ENCODE peak calls at places on chromosomes 6 and 20, in four cellular contexts. One of them, this sample, is unnamed.
A peak's percentile ranks its signal among the peaks of the same experiment; 100 is the strongest.

GRCh38 chr20:25017257-25017803 is 24.8 kb upstream of the APMAP start:
- DNase-seq in A549: no peak
- DNase-seq in HepG2: peak; percentile 64
- DNase-seq in K562: no peak
- DNase-seq in this sample: no peak

GRCh38 chr20:58017237-58017969 is 211.1 kb downstream of the ANKRD60 start:
- DNase-seq in K562: no peak
- DNase-seq in HepG2: peak; percentile 34
- DNase-seq in A549: peak; percentile 90
- DNase-seq in this sample: no peak

GRCh38 chr6:2754911-2755310 is 4.2 kb upstream of the MYLK4 start:
- DNase-seq in K562: no peak
- DNase-seq in HepG2: no peak
- DNase-seq in A549: no peak
- DNase-seq in this sample: no peak

GRCh38 chr6:29722773-29723665 is at the start of gene HLA-F:
- DNase-seq in K562: no peak
- DNase-seq in A549: peak; percentile 76
- DNase-seq in HepG2: peak; percentile 63
- DNase-seq in this sample: peak; percentile 87

GRCh38 chr6:71194730-71195129 is 93.9 kb upstream of the OGFRL1 start:
- DNase-seq in K562: no peak
- DNase-seq in A549: peak; percentile 5
- DNase-seq in HepG2: no peak
- DNase-seq in this sample: no peak

GRCh38 chr6:100116409-100117194 is 122.6 kb upstream of the MCHR2 start:
- DNase-seq in K562: peak; percentile 19
- DNase-seq in HepG2: peak; percentile 43
- DNase-seq in A549: peak; percentile 23
- DNase-seq in this sample: peak; percentile 82

GRCh38 chr20:60170116-60170515 is 211.9 kb downstream of the CDH26 start:
- DNase-seq in A549: no peak
- DNase-seq in HepG2: no peak
- DNase-seq in K562: no peak
- DNase-seq in this sample: no peak

GRCh38 chr20:33539129-33539528 is 49.2 kb downstream of the CBFA2T2 start:
- DNase-seq in HepG2: peak; percentile 58
- DNase-seq in K562: no peak
- DNase-seq in A549: no peak
- DNase-seq in this sample: peak; percentile 57

GRCh38 chr6:26300828-26301227 is 64.2 kb upstream of the BTN3A2 start:
- DNase-seq in A549: no peak
- DNase-seq in K562: no peak
- DNase-seq in HepG2: no peak
- DNase-seq in this sample: no peak

GRCh38 chr6:33696538-33697518 is 14.7 kb downstream of the UQCC2 start:
- DNase-seq in HepG2: no peak
- DNase-seq in A549: no peak
- DNase-seq in K562: no peak
- DNase-seq in this sample: peak; percentile 99

GRCh38 chr20:5734559-5735137 is 15.6 kb upstream of the SHLD1 start:
- DNase-seq in K562: no peak
- DNase-seq in A549: no peak
- DNase-seq in HepG2: no peak
- DNase-seq in this sample: peak; percentile 24

GRCh38 chr20:23654722-23655121 is 17.0 kb upstream of the CST3 start:
- DNase-seq in K562: no peak
- DNase-seq in HepG2: no peak
- DNase-seq in A549: no peak
- DNase-seq in this sample: no peak

GRCh38 chr20:62576815-62577214 is 65.5 kb upstream of the SLCO4A1 start:
- DNase-seq in K562: peak; percentile 68
- DNase-seq in HepG2: no peak
- DNase-seq in A549: no peak
- DNase-seq in this sample: peak; percentile 28

GRCh38 chr6:150566486-150566885 is 33.2 kb upstream of the PLEKHG1 start:
- DNase-seq in A549: no peak
- DNase-seq in K562: no peak
- DNase-seq in HepG2: no peak
- DNase-seq in this sample: no peak

GRCh38 chr20:45445805-45446562 is 23.6 kb upstream of the WFDC2 start:
- DNase-seq in K562: peak; percentile 68
- DNase-seq in A549: peak; percentile 82
- DNase-seq in HepG2: peak; percentile 61
- DNase-seq in this sample: no peak

GRCh38 chr6:46170357-46171289 is at the start of gene ENPP5:
- DNase-seq in HepG2: no peak
- DNase-seq in K562: peak; percentile 23
- DNase-seq in A549: no peak
- DNase-seq in this sample: no peak

GRCh38 chr6:122432816-122433215 is 33.4 kb downstream of the HSF2 start:
- DNase-seq in A549: no peak
- DNase-seq in HepG2: no peak
- DNase-seq in K562: no peak
- DNase-seq in this sample: no peak

GRCh38 chr6:53771780-53772624 is 22.8 kb upstream of the LRRC1 start:
- DNase-seq in HepG2: no peak
- DNase-seq in A549: no peak
- DNase-seq in K562: no peak
- DNase-seq in this sample: no peak

GRCh38 chr6:105015482-105015881 is 58.6 kb downstream of the LIN28B start:
- DNase-seq in A549: no peak
- DNase-seq in K562: no peak
- DNase-seq in HepG2: no peak
- DNase-seq in this sample: no peak

GRCh38 chr6:37149750-37150149 is 20.2 kb upstream of the PIM1 start:
- DNase-seq in A549: no peak
- DNase-seq in HepG2: no peak
- DNase-seq in K562: no peak
- DNase-seq in this sample: no peak

GRCh38 chr20:31829731-31830130 is 10.6 kb downstream of the MYLK2 start:
- DNase-seq in A549: no peak
- DNase-seq in K562: no peak
- DNase-seq in HepG2: no peak
- DNase-seq in this sample: peak; percentile 11

GRCh38 chr6:159807150-159807859 is 7.2 kb downstream of the PNLDC1 start:
- DNase-seq in K562: no peak
- DNase-seq in HepG2: peak; percentile 75
- DNase-seq in A549: no peak
- DNase-seq in this sample: no peak

GRCh38 chr20:56788041-56788670 is 159.1 kb downstream of the TFAP2C start:
- DNase-seq in HepG2: peak; percentile 94
- DNase-seq in K562: no peak
- DNase-seq in A549: peak; percentile 86
- DNase-seq in this sample: peak; percentile 36

GRCh38 chr6:166637001-166637400 is 9.9 kb upstream of the RPS6KA2 start:
- DNase-seq in A549: no peak
- DNase-seq in K562: no peak
- DNase-seq in HepG2: no peak
- DNase-seq in this sample: no peak

GRCh38 chr6:142474446-142475289 is 172.9 kb downstream of the ADGRG6 start:
- DNase-seq in K562: peak; percentile 60
- DNase-seq in HepG2: peak; percentile 63
- DNase-seq in A549: peak; percentile 28
- DNase-seq in this sample: peak; percentile 71

GRCh38 chr6:119720160-119720559 is 370.6 kb upstream of the MAN1A1 start:
- DNase-seq in A549: no peak
- DNase-seq in HepG2: peak; percentile 13
- DNase-seq in K562: peak; percentile 22
- DNase-seq in this sample: no peak

GRCh38 chr20:36645998-36646397 is at the start of gene SLA2:
- DNase-seq in HepG2: no peak
- DNase-seq in K562: no peak
- DNase-seq in A549: no peak
- DNase-seq in this sample: no peak

GRCh38 chr20:32465092-32465900 is 107.2 kb downstream of the ASXL1 start:
- DNase-seq in K562: no peak
- DNase-seq in HepG2: peak; percentile 98
- DNase-seq in A549: peak; percentile 53
- DNase-seq in this sample: peak; percentile 88

GRCh38 chr6:124400600-124400999 is 561.6 kb upstream of the RNF217 start:
- DNase-seq in HepG2: no peak
- DNase-seq in K562: no peak
- DNase-seq in A549: no peak
- DNase-seq in this sample: no peak

GRCh38 chr20:21102252-21102609 is 3.9 kb downstream of the LINC00237 start:
- DNase-seq in A549: no peak
- DNase-seq in HepG2: no peak
- DNase-seq in K562: no peak
- DNase-seq in this sample: no peak

GRCh38 chr20:59468831-59469230 is 135.5 kb upstream of the PHACTR3 start:
- DNase-seq in HepG2: no peak
- DNase-seq in K562: no peak
- DNase-seq in A549: no peak
- DNase-seq in this sample: no peak

GRCh38 chr6:116352515-116353471 is 18.0 kb upstream of the DSE start:
- DNase-seq in A549: no peak
- DNase-seq in K562: no peak
- DNase-seq in HepG2: no peak
- DNase-seq in this sample: no peak

GRCh38 chr6:158817298-158818007 is 1.7 kb downstream of the EZR start:
- DNase-seq in A549: no peak
- DNase-seq in K562: peak; percentile 76
- DNase-seq in HepG2: peak; percentile 49
- DNase-seq in this sample: peak; percentile 66

GRCh38 chr6:7106215-7106751 is 1.5 kb upstream of the RREB1 start:
- DNase-seq in HepG2: peak; percentile 49
- DNase-seq in A549: no peak
- DNase-seq in K562: peak; percentile 45
- DNase-seq in this sample: no peak
- H3K4me2 ChIP-seq in HepG2: peak overlapping the region; percentile 98
- H3K4me2 ChIP-seq in A549: peak overlapping the region; percentile 81
- H3K4me2 ChIP-seq in K562: peak overlapping the region; percentile 80
- H3K4me2 ChIP-seq in this sample: peak overlapping the region; percentile 43

GRCh38 chr20:34956751-34957472 is 1.2 kb downstream of the MYH7B start:
- DNase-seq in K562: no peak
- DNase-seq in HepG2: no peak
- DNase-seq in A549: no peak
- DNase-seq in this sample: no peak

GRCh38 chr20:34954905-34955231 is 738 bp downstream of the GSS start:
- DNase-seq in A549: no peak
- DNase-seq in HepG2: peak; percentile 67
- DNase-seq in K562: peak; percentile 46
- DNase-seq in this sample: no peak

GRCh38 chr20:34955232-34956040 is at the start of the genes GSS and MYH7B:
- DNase-seq in K562: peak; percentile 99
- DNase-seq in HepG2: peak; percentile 98
- DNase-seq in A549: peak; percentile 96
- DNase-seq in this sample: peak; percentile 99

GRCh38 chr20:34953960-34954359 is 1.6 kb downstream of the GSS start:
- DNase-seq in HepG2: no peak
- DNase-seq in K562: no peak
- DNase-seq in A549: no peak
- DNase-seq in this sample: no peak

DNA sequence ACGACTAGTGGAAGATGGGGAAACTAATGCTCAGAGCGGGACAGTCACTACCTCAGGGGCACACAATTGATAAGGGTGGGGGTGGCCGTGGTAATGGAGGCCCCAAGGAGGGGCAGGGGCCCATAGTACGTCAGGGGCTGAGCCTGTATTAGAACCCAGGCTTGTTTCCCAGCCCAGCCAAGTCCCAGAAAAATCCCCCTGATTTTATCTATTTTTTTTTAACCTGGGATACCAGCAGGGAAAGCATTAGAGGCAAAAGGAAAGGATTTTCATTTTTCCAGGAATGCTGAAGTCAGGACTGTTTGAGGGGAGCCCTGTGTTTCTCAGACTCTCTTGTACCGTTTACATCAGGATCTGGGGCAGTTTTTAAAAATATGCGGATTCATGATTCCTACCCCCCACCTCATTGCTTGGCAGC is 382 bp downstream of the MYH7B start:
- DNase-seq in K562: no peak
- DNase-seq in HepG2: no peak
- DNase-seq in A549: no peak
- DNase-seq in this sample: no peak
- TF ChIP-seq CTCF in K562: no peak
- TF ChIP-seq CTCF in HepG2: no peak
- TF ChIP-seq CTCF in A549: no peak
- TF ChIP-seq CTCF in this sample: no peak

GRCh38 chr6:39468385-39468784 is 145.9 kb upstream of the KCNK16 start:
- DNase-seq in K562: no peak
- DNase-seq in HepG2: no peak
- DNase-seq in A549: no peak
- DNase-seq in this sample: no peak
- TF ChIP-seq MYC in K562: no peak
- TF ChIP-seq MYC in HepG2: no peak
- TF ChIP-seq MYC in A549: no peak
- TF ChIP-seq MYC in this sample: no peak

GRCh38 chr6:31163922-31164321 is 5.5 kb downstream of the TCF19 start:
- DNase-seq in K562: no peak
- DNase-seq in A549: no peak
- DNase-seq in HepG2: no peak
- DNase-seq in this sample: no peak
- H3K4me2 ChIP-seq in K562: no peak overlapping the region
- H3K4me2 ChIP-seq in A549: no peak overlapping the region
- H3K4me2 ChIP-seq in HepG2: no peak overlapping the region
- H3K4me2 ChIP-seq in this sample: no peak overlapping the region

This sample was measured in endothelial cell of umbilical vein.